ENCODE peak calls at places on chromosomes 7 and 10, in seven cellular contexts. B is activated naive CD4-positive, alpha-beta T cell; H is neural progenitor cell; P is AG09319; X is stimulated activated CD8-positive, alpha-beta memory T cell treated with anti-CD3 and anti-CD28 coated beads, Interleukin-2, amount 100 ng/mL, for 1 hour; D is CD8-positive, alpha-beta T cell; Y is COLO829. J is an unnamed sample.

GRCh38 chr10:131852823-131853609 is 47.8 kb upstream of the PPP2R2D start:
- DNase-seq in D (no peak), Y (no peak), P (no peak), H (no peak), B (no peak), X (no peak), J (no peak)

GRCh38 chr7:22393825-22394458 is 37.0 kb upstream of the RAPGEF5 start:
- DNase-seq in D (no peak), B (no peak), P (peak; percentile 30), Y (no peak), X (no peak), H (no peak), J (no peak)

GRCh38 chr10:62025901-62026879 is 124.7 kb downstream of the ARID5B start:
- DNase-seq in D (no peak), Y (no peak), P (no peak), X (no peak), H (no peak), B (no peak), J (no peak)

GRCh38 chr10:48518412-48518811 is 86.5 kb downstream of the ARHGAP22 start:
- DNase-seq in B (no peak), Y (no peak), H (no peak), D (no peak), X (no peak), P (no peak), J (no peak)

GRCh38 chr7:125173571-125173970 is 243.9 kb upstream of the POT1 start:
- DNase-seq in Y (no peak), B (no peak), D (no peak), X (no peak), P (no peak), H (no peak), J (no peak)

GRCh38 chr7:150379590-150380379 is 655 bp downstream of the ZNF775 start:
- DNase-seq in Y (no peak), B (no peak), D (no peak), P (no peak), H (peak; percentile 32), X (no peak), J (no peak)

GRCh38 chr7:19852192-19852591 is 78.8 kb upstream of the TMEM196 start:
- DNase-seq in H (no peak), Y (no peak), P (no peak), X (no peak), D (no peak), B (no peak), J (no peak)

GRCh38 chr10:132331259-132331955 is 586 bp upstream of the LRRC27 start:
- DNase-seq in P (no peak), Y (no peak), H (no peak), D (no peak), X (no peak), B (no peak), J (no peak)

GRCh38 chr10:78524941-78525340 is 491.3 kb downstream of the RPS24 start:
- DNase-seq in H (no peak), D (no peak), Y (no peak), B (no peak), P (no peak), X (no peak), J (no peak)

GRCh38 chr10:93408788-93409187 is 73.3 kb downstream of the MYOF start:
- DNase-seq in B (no peak), P (no peak), Y (no peak), X (no peak), H (no peak), D (no peak), J (no peak)

GRCh38 chr7:28083159-28083997 is 97.2 kb downstream of the JAZF1 start:
- DNase-seq in Y (no peak), H (no peak), D (no peak), P (no peak), B (no peak), X (no peak), J (no peak)

GRCh38 chr10:4353059-4353655 is 472.9 kb upstream of the AKR1E2 start:
- DNase-seq in H (no peak), X (no peak), Y (no peak), B (no peak), P (no peak), D (no peak), J (no peak)

GRCh38 chr7:26376208-26376917 is 84.7 kb downstream of the SNX10 start:
- DNase-seq in X (no peak), B (no peak), H (peak; percentile 90), Y (no peak), D (no peak), P (no peak), J (peak; percentile 60)

GRCh38 chr10:411597-411996 is 276.3 kb downstream of the ZMYND11 start:
- DNase-seq in Y (no peak), H (no peak), B (no peak), D (no peak), P (no peak), X (no peak), J (no peak)

GRCh38 chr7:2887816-2888215 is 43.7 kb upstream of the GNA12 start:
- DNase-seq in Y (no peak), H (no peak), D (no peak), X (no peak), B (no peak), P (no peak), J (no peak)

GRCh38 chr7:74199551-74200355 is 10.1 kb upstream of the LAT2 start:
- DNase-seq in D (no peak), P (no peak), B (no peak), H (no peak), X (no peak), Y (no peak), J (no peak)

GRCh38 chr7:130926021-130926691 is 192.1 kb upstream of the KLF14 start:
- DNase-seq in Y (no peak), H (no peak), X (no peak), D (no peak), B (no peak), P (no peak), J (no peak)

GRCh38 chr7:20193242-20193777 is 23.9 kb downstream of the MACC1 start:
- DNase-seq in P (no peak), D (no peak), B (no peak), X (no peak), Y (no peak), H (no peak), J (no peak)

GRCh38 chr10:104664205-104664604 is 23.1 kb downstream of the SORCS3 start:
- DNase-seq in D (no peak), Y (no peak), B (no peak), H (no peak), X (no peak), P (no peak), J (no peak)

GRCh38 chr7:71511361-71511807 is 379.4 kb downstream of the GALNT17 start:
- DNase-seq in P (no peak), D (no peak), Y (no peak), B (no peak), X (no peak), H (peak; percentile 37), J (no peak)

GRCh38 chr10:17428616-17429097 is 25.7 kb downstream of the ST8SIA6 start:
- DNase-seq in X (peak; percentile 53), P (no peak), B (peak; percentile 8), Y (no peak), D (peak; percentile 80), H (no peak), J (no peak)

GRCh38 chr7:155803418-155804376 is 8.6 kb downstream of the SHH start:
- DNase-seq in X (no peak), D (no peak), Y (no peak), P (no peak), H (peak; percentile 74), B (no peak), J (no peak)

GRCh38 chr10:23120001-23120934 is 24.9 kb downstream of the MSRB2 start:
- DNase-seq in X (no peak), Y (peak; percentile 66), B (no peak), P (no peak), D (no peak), H (no peak), J (no peak)

GRCh38 chr7:113128028-113128427 is 9.7 kb upstream of the SMIM30 start:
- DNase-seq in D (no peak), Y (no peak), X (no peak), P (no peak), H (no peak), B (no peak), J (no peak)

GRCh38 chr7:1392556-1392955 is 66.7 kb downstream of the MICALL2 start:
- DNase-seq in B (no peak), Y (no peak), P (no peak), D (no peak), H (no peak), X (no peak), J (no peak)

GRCh38 chr10:17073720-17074547 is 55.7 kb downstream of the CUBN start:
- DNase-seq in X (no peak), H (no peak), Y (no peak), P (no peak), B (no peak), D (no peak), J (no peak)

GRCh38 chr10:119479048-119479394 is 63.5 kb downstream of the RGS10 start:
- DNase-seq in Y (no peak), B (no peak), P (no peak), D (no peak), H (no peak), X (no peak), J (no peak)

GRCh38 chr10:91536790-91537189 is 96.1 kb downstream of the PPP1R3C start:
- DNase-seq in X (no peak), H (no peak), P (no peak), Y (no peak), D (no peak), B (no peak), J (no peak)

GRCh38 chr7:106644999-106645398 is 16.0 kb downstream of the CCDC71L start:
- DNase-seq in D (no peak), B (no peak), P (no peak), Y (no peak), X (no peak), H (no peak), J (no peak)

GRCh38 chr10:24318517-24318916 is 109.6 kb downstream of the KIAA1217 start:
- DNase-seq in P (no peak), B (no peak), X (no peak), H (no peak), D (no peak), Y (no peak), J (no peak)

GRCh38 chr7:33725111-33725510 is 180.2 kb upstream of the BMPER start:
- DNase-seq in B (no peak), Y (no peak), D (no peak), H (no peak), X (no peak), P (no peak), J (no peak)

GRCh38 chr7:155357573-155358041 is 59.9 kb downstream of the INSIG1 start:
- DNase-seq in H (no peak), P (no peak), B (no peak), D (no peak), X (no peak), Y (no peak), J (peak; percentile 41)

GRCh38 chr7:9091282-9091681 is 657.9 kb downstream of the NXPH1 start:
- DNase-seq in H (no peak), Y (no peak), X (no peak), B (no peak), D (no peak), P (no peak), J (no peak)

GRCh38 chr10:5710854-5711253 is 26.2 kb downstream of the TASOR2 start:
- DNase-seq in D (no peak), B (no peak), H (no peak), X (no peak), P (no peak), Y (no peak), J (no peak)

GRCh38 chr7:96397936-96398596 is 76.2 kb upstream of the SLC25A13 start:
- DNase-seq in Y (no peak), B (no peak), H (peak; percentile 7), P (no peak), X (no peak), D (no peak), J (no peak)

GRCh38 chr10:18683427-18683826 is 24.2 kb downstream of the ARL5B start:
- DNase-seq in P (peak; percentile 14), H (no peak), D (no peak), X (no peak), B (no peak), Y (no peak), J (no peak)

GRCh38 chr7:94907420-94908203 is at the start of gene PPP1R9A:
- DNase-seq in Y (no peak), D (no peak), X (no peak), P (no peak), B (no peak), H (peak; percentile 87), J (no peak)

GRCh38 chr7:94350729-94351128 is 44.0 kb upstream of the COL1A2 start:
- DNase-seq in X (no peak), B (no peak), Y (no peak), H (no peak), D (no peak), P (no peak), J (no peak)

J was measured in breast epithelium.